ENCODE peak calls at places on chromosomes 16 and 17, in seven cellular contexts. U is HepG2, S is Panc1, N is GM12878, I is HCT116, Y is GM23338, Q is K562. H is an unnamed sample.

GRCh38 chr17:47287639-47288038 is 34.0 kb downstream of the ITGB3 start:
- DNase-seq in U (no peak), S (no peak), N (no peak), I (no peak), Y (no peak), Q (no peak), H (no peak)

GRCh38 chr17:42814633-42815399 is 9.3 kb downstream of the BECN1 start:
- DNase-seq in U (no peak), S (no peak), N (no peak), I (no peak), Y (no peak), Q (no peak), H (no peak)

GRCh38 chr17:66813314-66813713 is 21.6 kb upstream of the CACNG5 start:
- DNase-seq in U (no peak), S (no peak), N (no peak), I (no peak), Y (no peak), Q (no peak), H (no peak)

GRCh38 chr17:11589706-11590105 is 8.6 kb upstream of the DNAH9 start:
- DNase-seq in U (no peak), S (no peak), N (no peak), I (no peak), Y (no peak), Q (no peak), H (no peak)

GRCh38 chr17:15334266-15334665 is 7.1 kb downstream of the TEKT3 start:
- DNase-seq in U (no peak), S (no peak), N (no peak), I (no peak), Y (no peak), Q (no peak), H (no peak)

GRCh38 chr16:83147244-83147643 is 520.5 kb downstream of the CDH13 start:
- DNase-seq in U (no peak), S (no peak), N (no peak), I (no peak), Y (no peak), Q (no peak), H (no peak)

GRCh38 chr17:19009970-19010369 is 5.4 kb upstream of the FAM83G start:
- DNase-seq in U (no peak), S (no peak), N (no peak), I (no peak), Y (no peak), Q (no peak), H (no peak)

GRCh38 chr16:87334611-87335305 is 17.6 kb upstream of the C16orf95 start:
- DNase-seq in U (no peak), S (no peak), N (no peak), I (no peak), Y (no peak), Q (no peak), H (no peak)

GRCh38 chr17:47230864-47231263 is 21.7 kb downstream of the MYL4 start:
- DNase-seq in U (no peak), S (no peak), N (peak), I (no peak), Y (no peak), Q (no peak), H (no peak)

GRCh38 chr16:14658063-14658462 is 25.3 kb downstream of the BFAR start:
- DNase-seq in U (no peak), S (no peak), N (peak), I (no peak), Y (no peak), Q (no peak), H (no peak)

GRCh38 chr17:41965694-41966375 is 760 bp upstream of the CNP start:
- DNase-seq in U (peak), S (peak), N (no peak), I (peak), Y (peak), Q (peak), H (no peak)

GRCh38 chr16:3583303-3584038 is 6.3 kb upstream of the NLRC3 start:
- DNase-seq in U (no peak), S (no peak), N (no peak), I (no peak), Y (no peak), Q (no peak), H (no peak)

GRCh38 chr16:19808061-19808621 is 76.5 kb downstream of the GPRC5B start:
- DNase-seq in U (no peak), S (no peak), N (peak), I (no peak), Y (no peak), Q (no peak), H (no peak)

GRCh38 chr16:89052191-89052787 is 41.4 kb upstream of the ACSF3 start:
- DNase-seq in U (no peak), S (no peak), N (no peak), I (no peak), Y (no peak), Q (no peak), H (no peak)

GRCh38 chr17:47276868-47277267 is 23.2 kb downstream of the ITGB3 start:
- DNase-seq in U (peak), S (no peak), N (no peak), I (no peak), Y (peak), Q (no peak), H (no peak)

GRCh38 chr16:72985148-72985882 is 62.6 kb downstream of the ZFHX3 start:
- DNase-seq in U (no peak), S (no peak), N (no peak), I (no peak), Y (no peak), Q (no peak), H (no peak)
- H3K4me3 ChIP-seq in U (no peak), S (no peak), N (no peak), I (no peak), Y (no peak), Q (no peak), H (no peak)

GRCh38 chr17:35082073-35082657 is 18.7 kb upstream of the RFFL start:
- DNase-seq in U (peak), S (peak), N (no peak), I (peak), Y (no peak), Q (no peak), H (no peak)

GRCh38 chr17:35086164-35086563 is 22.7 kb upstream of the RFFL start:
- DNase-seq in U (no peak), S (no peak), N (no peak), I (no peak), Y (no peak), Q (no peak), H (no peak)

GRCh38 chr17:35086931-35087573 is 23.5 kb upstream of the RFFL start:
- DNase-seq in U (peak), S (no peak), N (no peak), I (no peak), Y (no peak), Q (no peak), H (peak)

GRCh38 chr17:35083071-35083470 is 19.6 kb upstream of the RFFL start:
- DNase-seq in U (no peak), S (no peak), N (no peak), I (no peak), Y (no peak), Q (no peak), H (no peak)

DNA sequence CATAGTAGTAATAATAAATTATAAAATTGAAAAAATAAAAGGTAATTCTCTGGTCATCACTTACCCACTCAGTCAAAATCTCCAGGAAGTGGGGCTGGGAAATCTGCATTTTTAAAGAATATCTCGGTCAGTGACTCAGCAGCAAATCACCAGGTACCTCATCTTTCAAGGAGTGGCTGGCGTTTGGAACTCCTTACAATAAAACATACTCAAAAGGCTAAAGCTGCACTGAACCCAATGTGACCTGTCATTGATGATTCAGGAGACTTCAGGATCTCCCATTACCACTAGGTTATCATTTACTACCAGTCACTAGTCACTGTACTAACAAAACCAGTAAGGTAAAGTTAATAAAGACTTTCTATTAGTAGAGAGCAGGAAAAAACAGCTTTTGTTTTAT is 21.5 kb upstream of the RFFL start:
- DNase-seq in U (no peak), S (no peak), N (no peak), I (peak), Y (no peak), Q (peak), H (no peak)
- TF ChIP-seq REST in U (no peak), S (no peak), N (no peak), I (no peak), Y (no peak), Q (no peak), H (no peak)

DNA sequence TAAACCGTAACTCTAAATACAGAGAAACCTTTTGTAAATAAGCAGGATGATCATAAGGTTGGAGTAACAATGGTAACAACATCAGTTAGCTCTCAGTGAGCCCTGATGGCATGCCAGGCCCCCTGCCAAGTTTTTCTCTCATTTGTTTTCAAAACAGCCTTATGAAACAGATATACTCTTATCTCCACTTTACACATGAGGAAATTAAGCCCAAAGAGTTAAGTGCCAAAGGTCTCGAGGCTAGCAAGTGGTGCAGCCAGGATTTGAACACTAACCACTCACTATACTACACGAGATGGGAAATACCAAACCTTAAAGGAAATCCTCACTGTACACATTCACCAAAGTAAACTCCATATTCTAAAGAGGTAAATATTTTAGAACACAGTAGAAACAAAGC is 15.0 kb downstream of the USP31 start:
- DNase-seq in U (peak), S (no peak), N (no peak), I (no peak), Y (no peak), Q (no peak), H (no peak)
- TF ChIP-seq POLR2AphosphoS5 in U (no peak), S (no peak), N (no peak), I (no peak), Y (no peak), Q (no peak), H (no peak)

GRCh38 chr16:56041556-56042140 is 149.6 kb upstream of the GNAO1 start:
- DNase-seq in U (peak), S (no peak), N (no peak), I (peak), Y (peak), Q (peak), H (peak)

GRCh38 chr16:56042416-56042815 is 148.9 kb upstream of the GNAO1 start:
- DNase-seq in U (no peak), S (no peak), N (no peak), I (no peak), Y (no peak), Q (no peak), H (no peak)

DNA sequence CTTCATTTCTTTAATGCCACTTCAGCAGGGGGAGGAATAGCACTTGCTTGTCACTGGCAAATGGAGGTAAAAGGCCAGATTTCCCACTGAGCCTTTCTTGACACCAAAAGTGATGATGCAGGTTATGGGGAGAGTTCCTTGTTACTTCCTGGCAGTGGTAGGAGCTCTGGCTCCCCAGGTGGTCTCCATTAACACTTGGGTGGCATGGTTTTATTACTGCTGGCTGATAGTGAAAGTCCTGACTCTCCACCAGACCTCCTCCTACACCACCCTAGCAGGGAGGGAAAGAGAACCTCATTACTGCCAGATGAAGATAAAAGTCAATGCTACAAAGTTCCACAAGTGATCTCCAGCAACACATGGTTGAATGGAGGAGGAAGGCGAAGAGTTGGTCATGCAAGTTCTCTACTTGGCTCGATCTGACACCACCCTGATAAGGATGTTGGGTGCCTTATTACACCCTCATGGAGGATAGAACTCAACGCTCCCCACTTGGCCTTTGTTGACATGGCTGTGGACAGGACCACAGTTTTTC is 152.7 kb upstream of the GNAO1 start:
- DNase-seq in U (no peak), S (no peak), N (no peak), I (no peak), Y (no peak), Q (no peak), H (no peak)
- H3K4me3 ChIP-seq in U (no peak), S (no peak), N (no peak), I (no peak), Y (no peak), Q (no peak), H (no peak)

GRCh38 chr16:67874147-67874771 is 1.4 kb downstream of the EDC4 start:
- DNase-seq in U (no peak), S (no peak), N (no peak), I (no peak), Y (no peak), Q (no peak), H (no peak)

GRCh38 chr16:67871256-67871655 is 1.6 kb upstream of the EDC4 start:
- DNase-seq in U (no peak), S (no peak), N (no peak), I (no peak), Y (no peak), Q (no peak), H (no peak)

GRCh38 chr16:67873435-67874146 is 739 bp downstream of the EDC4 start:
- DNase-seq in U (no peak), S (no peak), N (no peak), I (no peak), Y (peak), Q (no peak), H (no peak)

GRCh38 chr16:67872631-67873434 is at the start of gene EDC4:
- DNase-seq in U (peak), S (no peak), N (peak), I (peak), Y (peak), Q (peak), H (peak)

GRCh38 chr16:67872131-67872630 is 671 bp upstream of the EDC4 start:
- DNase-seq in U (no peak), S (no peak), N (no peak), I (no peak), Y (no peak), Q (no peak), H (peak)
- TF ChIP-seq REST in U (no peak), S (no peak), N (no peak), I (no peak), Y (no peak), Q (no peak), H (no peak)

GRCh38 chr16:59886021-59886420 is 1151.9 kb upstream of the GOT2 start:
- DNase-seq in U (no peak), S (no peak), N (no peak), I (no peak), Y (no peak), Q (no peak), H (no peak)
- TF ChIP-seq POLR2AphosphoS5 in U (no peak), S (no peak), N (no peak), I (no peak), Y (no peak), Q (no peak), H (no peak)